ENCODE peak calls at places on chromosome 14, in eight cellular contexts. One of them, this sample, is unnamed.

GRCh38 chr14:63752449-63753169 is 24.7 kb upstream of the SGPP1 start:
- DNase-seq in body of pancreas: peak
- DNase-seq in endodermal cell: no peak
- DNase-seq in stomach: no peak
- DNase-seq in aorta: no peak
- DNase-seq in A549: no peak
- DNase-seq in effector memory CD4-positive, alpha-beta T cell: no peak
- DNase-seq in spleen: no peak
- DNase-seq in this sample: no peak

GRCh38 chr14:99660006-99660566 is 15.2 kb downstream of the HHIPL1 start:
- DNase-seq in body of pancreas: no peak
- DNase-seq in endodermal cell: peak
- DNase-seq in stomach: no peak
- DNase-seq in aorta: no peak
- DNase-seq in A549: no peak
- DNase-seq in effector memory CD4-positive, alpha-beta T cell: no peak
- DNase-seq in spleen: no peak
- DNase-seq in this sample: no peak

GRCh38 chr14:33556382-33557121 is 394.3 kb downstream of the EGLN3 start:
- DNase-seq in body of pancreas: no peak
- DNase-seq in endodermal cell: no peak
- DNase-seq in stomach: no peak
- DNase-seq in aorta: no peak
- DNase-seq in A549: no peak
- DNase-seq in effector memory CD4-positive, alpha-beta T cell: no peak
- DNase-seq in spleen: no peak
- DNase-seq in this sample: no peak

GRCh38 chr14:103021817-103022668 is 35.3 kb downstream of the CDC42BPB start:
- DNase-seq in body of pancreas: no peak
- DNase-seq in endodermal cell: no peak
- DNase-seq in stomach: no peak
- DNase-seq in aorta: peak
- DNase-seq in A549: no peak
- DNase-seq in effector memory CD4-positive, alpha-beta T cell: no peak
- DNase-seq in spleen: peak
- DNase-seq in this sample: no peak

GRCh38 chr14:32661216-32661615 is 277.5 kb upstream of the NPAS3 start:
- DNase-seq in body of pancreas: no peak
- DNase-seq in endodermal cell: no peak
- DNase-seq in stomach: no peak
- DNase-seq in aorta: no peak
- DNase-seq in A549: no peak
- DNase-seq in effector memory CD4-positive, alpha-beta T cell: no peak
- DNase-seq in spleen: no peak
- DNase-seq in this sample: no peak

GRCh38 chr14:22071001-22071400 is 397.4 kb upstream of the OR4E1 start:
- DNase-seq in body of pancreas: no peak
- DNase-seq in endodermal cell: no peak
- DNase-seq in stomach: no peak
- DNase-seq in aorta: no peak
- DNase-seq in A549: no peak
- DNase-seq in effector memory CD4-positive, alpha-beta T cell: peak
- DNase-seq in spleen: peak
- DNase-seq in this sample: no peak

GRCh38 chr14:79783061-79783460 is 428.2 kb downstream of the DIO2 start:
- DNase-seq in body of pancreas: no peak
- DNase-seq in endodermal cell: no peak
- DNase-seq in stomach: no peak
- DNase-seq in aorta: no peak
- DNase-seq in A549: no peak
- DNase-seq in effector memory CD4-positive, alpha-beta T cell: no peak
- DNase-seq in spleen: no peak
- DNase-seq in this sample: no peak

GRCh38 chr14:51044961-51045360 is 49.9 kb downstream of the TRIM9 start:
- DNase-seq in body of pancreas: no peak
- DNase-seq in endodermal cell: no peak
- DNase-seq in stomach: no peak
- DNase-seq in aorta: no peak
- DNase-seq in A549: no peak
- DNase-seq in effector memory CD4-positive, alpha-beta T cell: no peak
- DNase-seq in spleen: no peak
- DNase-seq in this sample: no peak

GRCh38 chr14:69048456-69048855 is 69.4 kb upstream of the ACTN1 start:
- DNase-seq in body of pancreas: peak
- DNase-seq in endodermal cell: no peak
- DNase-seq in stomach: peak
- DNase-seq in aorta: no peak
- DNase-seq in A549: no peak
- DNase-seq in effector memory CD4-positive, alpha-beta T cell: no peak
- DNase-seq in spleen: no peak
- DNase-seq in this sample: no peak

GRCh38 chr14:103742499-103743255 is 27.1 kb downstream of the ZFYVE21 start:
- DNase-seq in body of pancreas: no peak
- DNase-seq in endodermal cell: peak
- DNase-seq in stomach: no peak
- DNase-seq in aorta: peak
- DNase-seq in A549: no peak
- DNase-seq in effector memory CD4-positive, alpha-beta T cell: no peak
- DNase-seq in spleen: peak
- DNase-seq in this sample: no peak

GRCh38 chr14:81516941-81517797 is 16.5 kb downstream of the SEL1L start:
- DNase-seq in body of pancreas: peak
- DNase-seq in endodermal cell: peak
- DNase-seq in stomach: no peak
- DNase-seq in aorta: no peak
- DNase-seq in A549: peak
- DNase-seq in effector memory CD4-positive, alpha-beta T cell: no peak
- DNase-seq in spleen: no peak
- DNase-seq in this sample: no peak

GRCh38 chr14:32933943-32934890 is 4.5 kb upstream of the NPAS3 start:
- DNase-seq in body of pancreas: peak
- DNase-seq in endodermal cell: peak
- DNase-seq in stomach: no peak
- DNase-seq in aorta: peak
- DNase-seq in A549: no peak
- DNase-seq in effector memory CD4-positive, alpha-beta T cell: no peak
- DNase-seq in spleen: no peak
- DNase-seq in this sample: peak

GRCh38 chr14:94011795-94012194 is 14.3 kb upstream of the OTUB2 start:
- DNase-seq in body of pancreas: no peak
- DNase-seq in endodermal cell: no peak
- DNase-seq in stomach: no peak
- DNase-seq in aorta: no peak
- DNase-seq in A549: no peak
- DNase-seq in effector memory CD4-positive, alpha-beta T cell: no peak
- DNase-seq in spleen: no peak
- DNase-seq in this sample: no peak

GRCh38 chr14:24013654-24014514 is 25.2 kb downstream of the DHRS4L2 start:
- DNase-seq in body of pancreas: peak
- DNase-seq in endodermal cell: peak
- DNase-seq in stomach: peak
- DNase-seq in aorta: no peak
- DNase-seq in A549: peak
- DNase-seq in effector memory CD4-positive, alpha-beta T cell: peak
- DNase-seq in spleen: no peak
- DNase-seq in this sample: no peak

GRCh38 chr14:90705052-90705392 is 111.2 kb downstream of the TTC7B start:
- DNase-seq in body of pancreas: no peak
- DNase-seq in endodermal cell: no peak
- DNase-seq in stomach: no peak
- DNase-seq in aorta: no peak
- DNase-seq in A549: no peak
- DNase-seq in effector memory CD4-positive, alpha-beta T cell: no peak
- DNase-seq in spleen: no peak
- DNase-seq in this sample: no peak

GRCh38 chr14:101109981-101110728 is 206.6 kb upstream of the RTL1 start:
- DNase-seq in body of pancreas: no peak
- DNase-seq in endodermal cell: peak
- DNase-seq in stomach: peak
- DNase-seq in aorta: peak
- DNase-seq in A549: no peak
- DNase-seq in effector memory CD4-positive, alpha-beta T cell: no peak
- DNase-seq in spleen: peak
- DNase-seq in this sample: no peak

GRCh38 chr14:90697146-90697545 is 119.1 kb downstream of the TTC7B start:
- DNase-seq in body of pancreas: no peak
- DNase-seq in endodermal cell: no peak
- DNase-seq in stomach: no peak
- DNase-seq in aorta: no peak
- DNase-seq in A549: no peak
- DNase-seq in effector memory CD4-positive, alpha-beta T cell: no peak
- DNase-seq in spleen: no peak
- DNase-seq in this sample: no peak

GRCh38 chr14:31543969-31544799 is 17.0 kb upstream of the NUBPL start:
- DNase-seq in body of pancreas: no peak
- DNase-seq in endodermal cell: peak
- DNase-seq in stomach: no peak
- DNase-seq in aorta: no peak
- DNase-seq in A549: no peak
- DNase-seq in effector memory CD4-positive, alpha-beta T cell: no peak
- DNase-seq in spleen: no peak
- DNase-seq in this sample: no peak

GRCh38 chr14:81797246-81797645 is 263.6 kb upstream of the SEL1L start:
- DNase-seq in body of pancreas: no peak
- DNase-seq in endodermal cell: no peak
- DNase-seq in stomach: no peak
- DNase-seq in aorta: no peak
- DNase-seq in A549: no peak
- DNase-seq in effector memory CD4-positive, alpha-beta T cell: no peak
- DNase-seq in spleen: no peak
- DNase-seq in this sample: no peak

GRCh38 chr14:105839425-105840265 is 313.3 kb downstream of the TMEM121 start:
- DNase-seq in body of pancreas: no peak
- DNase-seq in endodermal cell: no peak
- DNase-seq in stomach: no peak
- DNase-seq in aorta: no peak
- DNase-seq in A549: no peak
- DNase-seq in effector memory CD4-positive, alpha-beta T cell: no peak
- DNase-seq in spleen: no peak
- DNase-seq in this sample: no peak

GRCh38 chr14:100067481-100067880 is 2.3 kb downstream of the EVL start:
- DNase-seq in body of pancreas: no peak
- DNase-seq in endodermal cell: no peak
- DNase-seq in stomach: no peak
- DNase-seq in aorta: no peak
- DNase-seq in A549: no peak
- DNase-seq in effector memory CD4-positive, alpha-beta T cell: no peak
- DNase-seq in spleen: no peak
- DNase-seq in this sample: no peak

GRCh38 chr14:96249016-96249415 is 7.0 kb upstream of the BDKRB1 start:
- DNase-seq in body of pancreas: no peak
- DNase-seq in endodermal cell: no peak
- DNase-seq in stomach: no peak
- DNase-seq in aorta: no peak
- DNase-seq in A549: no peak
- DNase-seq in effector memory CD4-positive, alpha-beta T cell: no peak
- DNase-seq in spleen: no peak
- DNase-seq in this sample: no peak
- H3K27ac ChIP-seq in body of pancreas: no peak
- H3K27ac ChIP-seq in endodermal cell: no peak
- H3K27ac ChIP-seq in stomach: no peak
- H3K27ac ChIP-seq in aorta: no peak
- H3K27ac ChIP-seq in A549: peak
- H3K27ac ChIP-seq in effector memory CD4-positive, alpha-beta T cell: no peak
- H3K27ac ChIP-seq in spleen: no peak
- H3K27ac ChIP-seq in this sample: no peak

DNA sequence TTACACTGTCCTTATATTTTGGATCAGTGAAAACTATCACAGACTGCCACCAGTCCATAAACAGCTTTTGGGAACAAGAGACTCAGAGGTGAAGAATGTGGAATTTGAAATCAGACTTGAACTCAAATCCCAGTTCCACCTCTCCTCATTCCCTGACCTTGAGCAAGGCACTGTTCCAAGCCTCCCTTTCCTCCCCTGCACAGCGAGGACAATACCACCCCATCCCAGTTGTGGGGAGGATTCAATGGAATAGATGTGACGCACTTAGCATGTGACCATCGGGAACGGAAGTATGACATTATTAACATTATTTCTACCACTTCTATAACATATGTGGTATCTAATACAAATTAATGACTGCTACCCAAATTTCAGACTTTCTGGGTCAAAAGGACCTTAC is 63.5 kb downstream of the DPF3 start:
- DNase-seq in body of pancreas: no peak
- DNase-seq in endodermal cell: no peak
- DNase-seq in stomach: no peak
- DNase-seq in aorta: no peak
- DNase-seq in A549: no peak
- DNase-seq in effector memory CD4-positive, alpha-beta T cell: no peak
- DNase-seq in spleen: no peak
- DNase-seq in this sample: no peak
- H3K27ac ChIP-seq in body of pancreas: no peak
- H3K27ac ChIP-seq in endodermal cell: no peak
- H3K27ac ChIP-seq in stomach: no peak
- H3K27ac ChIP-seq in aorta: no peak
- H3K27ac ChIP-seq in A549: no peak
- H3K27ac ChIP-seq in effector memory CD4-positive, alpha-beta T cell: no peak
- H3K27ac ChIP-seq in spleen: no peak
- H3K27ac ChIP-seq in this sample: no peak

GRCh38 chr14:53925201-53925766 is 31.3 kb downstream of the BMP4 start:
- DNase-seq in body of pancreas: no peak
- DNase-seq in endodermal cell: no peak
- DNase-seq in stomach: no peak
- DNase-seq in aorta: no peak
- DNase-seq in A549: no peak
- DNase-seq in effector memory CD4-positive, alpha-beta T cell: no peak
- DNase-seq in spleen: no peak
- DNase-seq in this sample: no peak

GRCh38 chr14:53924754-53925153 is 31.9 kb downstream of the BMP4 start:
- DNase-seq in body of pancreas: no peak
- DNase-seq in endodermal cell: no peak
- DNase-seq in stomach: no peak
- DNase-seq in aorta: no peak
- DNase-seq in A549: peak
- DNase-seq in effector memory CD4-positive, alpha-beta T cell: no peak
- DNase-seq in spleen: no peak
- DNase-seq in this sample: no peak

GRCh38 chr14:53932966-53933365 is 23.7 kb downstream of the BMP4 start:
- DNase-seq in body of pancreas: no peak
- DNase-seq in endodermal cell: no peak
- DNase-seq in stomach: no peak
- DNase-seq in aorta: no peak
- DNase-seq in A549: no peak
- DNase-seq in effector memory CD4-positive, alpha-beta T cell: no peak
- DNase-seq in spleen: no peak
- DNase-seq in this sample: no peak

GRCh38 chr14:53929871-53930685 is 26.5 kb downstream of the BMP4 start:
- DNase-seq in body of pancreas: peak
- DNase-seq in endodermal cell: peak
- DNase-seq in stomach: no peak
- DNase-seq in aorta: no peak
- DNase-seq in A549: peak
- DNase-seq in effector memory CD4-positive, alpha-beta T cell: no peak
- DNase-seq in spleen: no peak
- DNase-seq in this sample: no peak

GRCh38 chr14:53927171-53927570 is 29.5 kb downstream of the BMP4 start:
- DNase-seq in body of pancreas: no peak
- DNase-seq in endodermal cell: no peak
- DNase-seq in stomach: no peak
- DNase-seq in aorta: no peak
- DNase-seq in A549: no peak
- DNase-seq in effector memory CD4-positive, alpha-beta T cell: no peak
- DNase-seq in spleen: no peak
- DNase-seq in this sample: no peak
- H3K27ac ChIP-seq in body of pancreas: no peak
- H3K27ac ChIP-seq in endodermal cell: no peak
- H3K27ac ChIP-seq in stomach: no peak
- H3K27ac ChIP-seq in aorta: no peak
- H3K27ac ChIP-seq in A549: no peak
- H3K27ac ChIP-seq in effector memory CD4-positive, alpha-beta T cell: no peak
- H3K27ac ChIP-seq in spleen: no peak
- H3K27ac ChIP-seq in this sample: no peak

GRCh38 chr14:83706555-83706954 is 1823.4 kb upstream of the FLRT2 start:
- DNase-seq in body of pancreas: no peak
- DNase-seq in endodermal cell: peak
- DNase-seq in stomach: no peak
- DNase-seq in aorta: no peak
- DNase-seq in A549: no peak
- DNase-seq in effector memory CD4-positive, alpha-beta T cell: no peak
- DNase-seq in spleen: no peak
- DNase-seq in this sample: no peak
- H3K27ac ChIP-seq in body of pancreas: no peak
- H3K27ac ChIP-seq in endodermal cell: peak
- H3K27ac ChIP-seq in stomach: no peak
- H3K27ac ChIP-seq in aorta: no peak
- H3K27ac ChIP-seq in A549: no peak
- H3K27ac ChIP-seq in effector memory CD4-positive, alpha-beta T cell: no peak
- H3K27ac ChIP-seq in spleen: no peak
- H3K27ac ChIP-seq in this sample: no peak